ENCODE peak calls at places on chromosome 4, in eight cellular contexts. E, L, W, I, B, O, R and A are unnamed samples.

GRCh38 chr4:7911044-7911578 is 28.6 kb downstream of the AFAP1 start:
- DNase-seq in E (peak), L (no peak), W (no peak), I (no peak), B (peak), O (no peak), R (peak), A (no peak)

GRCh38 chr4:32624943-32625603 is 1904.9 kb downstream of the PCDH7 start:
- DNase-seq in E (no peak), L (no peak), W (no peak), I (no peak), B (no peak), O (no peak), R (peak), A (no peak)

GRCh38 chr4:140567722-140568121 is 1.0 kb downstream of the UCP1 start:
- DNase-seq in E (peak), L (peak), W (no peak), I (peak), B (peak), O (no peak), R (peak), A (peak)

GRCh38 chr4:31081375-31081774 is 361.2 kb downstream of the PCDH7 start:
- DNase-seq in E (no peak), L (no peak), W (no peak), I (no peak), B (peak), O (no peak), R (peak), A (no peak)

GRCh38 chr4:74527049-74527448 is 82.1 kb downstream of the AREG start:
- DNase-seq in E (no peak), L (no peak), W (no peak), I (no peak), B (no peak), O (no peak), R (no peak), A (no peak)

GRCh38 chr4:188399834-188400233 is 260.6 kb downstream of the TRIML1 start:
- DNase-seq in E (no peak), L (no peak), W (no peak), I (no peak), B (no peak), O (no peak), R (no peak), A (no peak)

GRCh38 chr4:105859233-105859632 is 36.0 kb upstream of the NPNT start:
- DNase-seq in E (no peak), L (no peak), W (peak), I (no peak), B (peak), O (no peak), R (peak), A (no peak)

GRCh38 chr4:77819409-77819835 is 254 bp upstream of the CNOT6L start:
- DNase-seq in E (no peak), L (peak), W (no peak), I (peak), B (no peak), O (no peak), R (no peak), A (no peak)

GRCh38 chr4:172850838-172851237 is 317.8 kb upstream of the GALNT7 start:
- DNase-seq in E (no peak), L (no peak), W (no peak), I (no peak), B (peak), O (no peak), R (peak), A (no peak)

GRCh38 chr4:101419324-101420135 is 72.2 kb upstream of the PPP3CA start:
- DNase-seq in E (peak), L (no peak), W (peak), I (peak), B (peak), O (no peak), R (peak), A (peak)

GRCh38 chr4:53541577-53542206 is 49.6 kb downstream of the LNX1 start:
- DNase-seq in E (no peak), L (no peak), W (no peak), I (no peak), B (peak), O (no peak), R (peak), A (no peak)

GRCh38 chr4:53507671-53508286 is 83.5 kb downstream of the LNX1 start:
- DNase-seq in E (no peak), L (no peak), W (no peak), I (no peak), B (peak), O (peak), R (peak), A (no peak)

GRCh38 chr4:123364906-123365305 is 31.7 kb upstream of the SPRY1 start:
- DNase-seq in E (no peak), L (no peak), W (no peak), I (no peak), B (no peak), O (no peak), R (no peak), A (no peak)

GRCh38 chr4:112520598-112521122 is 4.7 kb upstream of the NEUROG2 start:
- DNase-seq in E (no peak), L (no peak), W (no peak), I (peak), B (no peak), O (no peak), R (no peak), A (no peak)

GRCh38 chr4:51842167-51842553 is 793 bp upstream of the DCUN1D4 start:
- DNase-seq in E (peak), L (no peak), W (peak), I (no peak), B (no peak), O (peak), R (peak), A (peak)

GRCh38 chr4:183971938-183972490 is 66.9 kb downstream of the STOX2 start:
- DNase-seq in E (no peak), L (no peak), W (no peak), I (no peak), B (no peak), O (no peak), R (no peak), A (no peak)

GRCh38 chr4:119314356-119314755 is 7.6 kb downstream of the FABP2 start:
- DNase-seq in E (peak), L (no peak), W (peak), I (peak), B (peak), O (peak), R (peak), A (peak)

GRCh38 chr4:164531336-164531735 is 222.6 kb upstream of the SMIM31 start:
- DNase-seq in E (no peak), L (no peak), W (no peak), I (no peak), B (no peak), O (no peak), R (no peak), A (no peak)

GRCh38 chr4:173529505-173530325 is at the start of gene HAND2:
- DNase-seq in E (peak), L (no peak), W (no peak), I (no peak), B (no peak), O (no peak), R (peak), A (no peak)

GRCh38 chr4:11503166-11503565 is 74.5 kb upstream of the HS3ST1 start:
- DNase-seq in E (no peak), L (no peak), W (no peak), I (no peak), B (no peak), O (no peak), R (no peak), A (peak)

GRCh38 chr4:15649914-15650545 is 5.1 kb downstream of the FBXL5 start:
- DNase-seq in E (peak), L (no peak), W (peak), I (peak), B (peak), O (peak), R (peak), A (peak)

GRCh38 chr4:164614999-164615398 is 138.9 kb upstream of the SMIM31 start:
- DNase-seq in E (no peak), L (no peak), W (no peak), I (no peak), B (peak), O (no peak), R (no peak), A (no peak)

GRCh38 chr4:184884863-184885262 is 59.1 kb upstream of the ACSL1 start:
- DNase-seq in E (no peak), L (no peak), W (no peak), I (no peak), B (no peak), O (no peak), R (no peak), A (no peak)

GRCh38 chr4:91319869-91320268 is 983.9 kb upstream of the GRID2 start:
- DNase-seq in E (no peak), L (no peak), W (no peak), I (no peak), B (no peak), O (no peak), R (no peak), A (no peak)

GRCh38 chr4:23105759-23106370 is 413.1 kb downstream of the GBA3 start:
- DNase-seq in E (no peak), L (no peak), W (no peak), I (no peak), B (no peak), O (no peak), R (no peak), A (no peak)

GRCh38 chr4:95636061-95636460 is 87.3 kb upstream of the UNC5C start:
- DNase-seq in E (no peak), L (no peak), W (no peak), I (no peak), B (no peak), O (no peak), R (no peak), A (no peak)

GRCh38 chr4:151475338-151475737 is 66.4 kb downstream of the FHIP1A start:
- DNase-seq in E (no peak), L (no peak), W (no peak), I (no peak), B (peak), O (no peak), R (no peak), A (no peak)

GRCh38 chr4:95362066-95362465 is 186.7 kb downstream of the UNC5C start:
- DNase-seq in E (no peak), L (no peak), W (no peak), I (no peak), B (no peak), O (no peak), R (no peak), A (no peak)

GRCh38 chr4:98657531-98658286 is 702 bp downstream of the TSPAN5 start:
- DNase-seq in E (peak), L (no peak), W (peak), I (peak), B (peak), O (no peak), R (peak), A (peak)

GRCh38 chr4:125710766-125711165 is 396.0 kb downstream of the FAT4 start:
- DNase-seq in E (no peak), L (no peak), W (no peak), I (no peak), B (no peak), O (no peak), R (no peak), A (no peak)

GRCh38 chr4:33696066-33696465 is 2548.2 kb downstream of the ARAP2 start:
- DNase-seq in E (no peak), L (no peak), W (no peak), I (no peak), B (no peak), O (no peak), R (peak), A (no peak)

GRCh38 chr4:15906024-15906443 is 32.5 kb downstream of the FGFBP1 start:
- DNase-seq in E (peak), L (no peak), W (no peak), I (peak), B (peak), O (no peak), R (no peak), A (peak)

GRCh38 chr4:158666892-158667291 is 4.8 kb downstream of the C4orf46 start:
- DNase-seq in E (no peak), L (no peak), W (no peak), I (no peak), B (no peak), O (no peak), R (no peak), A (no peak)

GRCh38 chr4:56286763-56287162 is 100.5 kb downstream of the AASDH start:
- DNase-seq in E (no peak), L (no peak), W (no peak), I (no peak), B (peak), O (no peak), R (no peak), A (no peak)

GRCh38 chr4:106803107-106803506 is 233.0 kb downstream of the DKK2 start:
- DNase-seq in E (no peak), L (no peak), W (no peak), I (no peak), B (no peak), O (no peak), R (peak), A (no peak)

GRCh38 chr4:169309326-169309967 is 38.7 kb upstream of the SH3RF1 start:
- DNase-seq in E (no peak), L (no peak), W (no peak), I (no peak), B (no peak), O (no peak), R (no peak), A (no peak)

GRCh38 chr4:182447938-182448280 is 204.7 kb downstream of the TENM3 start:
- DNase-seq in E (peak), L (no peak), W (no peak), I (no peak), B (no peak), O (no peak), R (peak), A (no peak)

GRCh38 chr4:25379591-25379990 is 2.5 kb downstream of the ANAPC4 start:
- DNase-seq in E (no peak), L (no peak), W (no peak), I (no peak), B (no peak), O (no peak), R (no peak), A (no peak)

DNA sequence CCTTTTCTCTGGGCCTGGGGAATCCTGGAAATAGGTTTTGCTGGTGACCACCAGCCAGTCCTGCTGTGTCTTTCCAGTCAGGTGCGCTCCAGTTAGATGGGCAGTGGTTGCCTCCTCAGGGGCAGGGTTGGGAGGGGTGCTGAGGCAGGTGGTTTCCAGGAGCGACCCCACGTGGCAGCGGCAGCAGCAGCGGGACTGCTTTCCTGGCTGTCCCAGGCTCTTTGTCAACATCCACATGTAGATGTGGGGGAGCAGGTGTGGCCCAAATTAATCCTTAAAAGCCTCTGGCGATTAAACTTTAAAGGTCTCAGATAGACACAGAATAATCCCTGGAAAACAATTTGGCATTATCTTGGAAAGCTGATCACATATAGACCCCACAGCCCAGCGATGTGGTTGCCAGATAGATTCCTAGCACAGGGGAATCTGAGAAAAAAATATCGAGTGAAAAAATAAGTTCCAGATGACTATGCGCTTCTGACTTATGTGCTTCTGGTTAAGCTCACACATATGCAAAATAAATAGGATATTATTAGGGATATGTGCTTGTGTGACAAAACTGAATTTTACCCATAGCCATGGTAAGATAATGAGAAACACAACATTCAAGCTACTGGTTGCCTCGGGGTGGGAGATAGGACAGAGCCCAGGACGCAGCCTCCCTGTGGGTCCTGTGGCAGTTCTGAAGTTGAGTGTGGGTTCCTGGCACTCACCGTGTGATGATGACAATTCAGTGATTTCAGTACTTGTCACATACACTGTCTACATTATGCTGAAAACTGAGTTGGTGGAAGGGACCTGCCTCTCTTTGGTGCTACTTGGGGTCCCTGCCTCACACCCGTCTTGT is 336.4 kb downstream of the ARHGAP10 start:
- DNase-seq in E (no peak), L (no peak), W (no peak), I (no peak), B (no peak), O (no peak), R (no peak), A (no peak)
- TF ChIP-seq CTCF in E (peak), L (no peak), W (no peak), I (no peak), B (no peak), O (no peak), R (no peak), A (no peak)

GRCh38 chr4:86818211-86818610 is 31.0 kb downstream of the SLC10A6 start:
- DNase-seq in E (no peak), L (no peak), W (no peak), I (no peak), B (peak), O (no peak), R (peak), A (no peak)
- TF ChIP-seq CTCF in E (no peak), L (no peak), W (no peak), I (no peak), B (no peak), O (no peak), R (no peak), A (no peak)

DNA sequence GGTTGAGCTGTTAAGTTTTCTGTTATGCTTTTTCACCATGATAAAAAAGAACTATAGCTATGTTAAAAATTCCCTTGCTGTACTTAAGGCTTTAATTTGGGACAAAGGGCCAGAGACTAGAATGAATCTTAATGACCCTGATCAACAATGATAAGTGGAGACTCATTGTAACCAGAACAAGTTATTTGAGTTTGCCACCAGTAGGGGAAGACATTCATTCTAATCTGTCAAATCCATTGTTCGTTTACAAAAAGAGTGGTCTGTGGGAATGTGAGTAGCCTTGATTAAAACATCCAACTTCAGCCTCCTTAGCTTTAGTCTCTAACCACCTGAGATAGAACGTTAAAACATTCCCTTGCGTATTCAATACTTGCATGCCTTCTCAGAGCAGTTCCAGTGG is 66.0 kb downstream of the EGF start:
- DNase-seq in E (peak), L (no peak), W (no peak), I (no peak), B (peak), O (no peak), R (no peak), A (no peak)
- TF ChIP-seq CTCF in E (peak), L (peak), W (no peak), I (no peak), B (peak), O (no peak), R (peak), A (no peak)

GRCh38 chr4:137069473-137069872 is 462.8 kb downstream of the PCDH18 start:
- DNase-seq in E (no peak), L (no peak), W (no peak), I (no peak), B (no peak), O (no peak), R (no peak), A (no peak)
- TF ChIP-seq CTCF in E (peak), L (no peak), W (no peak), I (no peak), B (no peak), O (no peak), R (no peak), A (no peak)

GRCh38 chr4:142660728-142661127 is 185.4 kb downstream of the INPP4B start:
- DNase-seq in E (no peak), L (no peak), W (no peak), I (no peak), B (no peak), O (no peak), R (no peak), A (peak)
- TF ChIP-seq CTCF in E (peak), L (no peak), W (no peak), I (no peak), B (no peak), O (no peak), R (no peak), A (no peak)

DNA sequence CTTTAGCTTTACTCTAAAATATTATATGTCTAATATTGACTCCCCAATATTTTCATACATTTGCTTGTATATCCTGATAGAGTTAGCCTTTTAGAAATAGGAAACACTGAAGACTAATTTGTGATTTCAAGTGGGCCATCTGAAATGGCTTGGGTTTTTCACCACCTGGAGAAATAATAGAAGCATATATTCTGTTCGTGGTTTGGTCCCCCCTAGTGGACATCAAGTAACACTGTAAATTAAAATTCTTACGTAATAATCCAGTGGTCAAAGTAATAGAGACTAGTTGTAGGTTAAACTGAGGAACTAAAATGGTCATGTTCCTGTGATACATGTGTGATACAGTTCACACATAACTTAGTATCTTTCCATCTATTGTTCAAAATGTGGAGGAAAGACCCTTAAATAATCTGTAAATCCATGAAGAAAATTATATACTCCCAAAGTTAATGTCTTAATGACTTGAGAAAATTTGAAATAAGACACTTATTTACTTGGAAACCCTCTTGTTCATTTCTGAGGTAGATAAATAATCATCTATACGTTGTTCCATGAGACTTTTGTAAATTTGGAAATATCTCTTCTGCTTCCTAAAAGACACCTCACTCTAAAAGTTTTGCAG is 79.8 kb upstream of the SMARCAD1 start:
- DNase-seq in E (peak), L (no peak), W (peak), I (peak), B (peak), O (no peak), R (peak), A (no peak)
- TF ChIP-seq CTCF in E (peak), L (peak), W (peak), I (peak), B (peak), O (peak), R (peak), A (peak)

DNA sequence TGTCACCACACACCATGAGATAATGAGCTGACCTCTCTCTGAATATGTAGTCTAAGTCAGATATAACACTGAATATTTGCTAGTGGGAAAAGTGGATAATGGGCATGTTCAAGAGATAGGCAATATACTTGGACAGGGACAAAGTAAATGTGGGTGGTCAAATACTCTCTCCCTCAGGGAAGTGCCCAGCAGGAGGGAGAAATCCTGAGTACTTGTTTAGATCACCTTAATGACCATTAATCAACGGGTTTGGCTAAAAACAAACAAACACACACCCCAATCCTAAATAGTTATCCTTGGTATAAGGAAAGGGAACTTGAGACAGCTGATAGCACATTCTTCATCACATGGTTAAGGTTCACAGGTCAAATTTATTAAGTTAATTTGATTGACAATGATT is 933.5 kb downstream of the C4orf33 start:
- DNase-seq in E (peak), L (no peak), W (no peak), I (no peak), B (no peak), O (no peak), R (no peak), A (no peak)
- TF ChIP-seq CTCF in E (no peak), L (no peak), W (no peak), I (no peak), B (no peak), O (no peak), R (no peak), A (no peak)

GRCh38 chr4:6695660-6696581 is 2.2 kb downstream of the S100P start:
- DNase-seq in E (no peak), L (no peak), W (no peak), I (no peak), B (no peak), O (no peak), R (no peak), A (peak)
- TF ChIP-seq CTCF in E (no peak), L (no peak), W (no peak), I (no peak), B (no peak), O (no peak), R (no peak), A (no peak)